ENCODE peak calls at places on chromosomes 16 and 17, in seven cellular contexts. V is fibroblast of villous mesenchyme, W is lower leg skin, P is hepatocyte, T is mesendoderm, U is EL, D is Daoy. N is an unnamed sample.

GRCh38 chr17:31566247-31566991 is 174.9 kb downstream of the RAB11FIP4 start:
- DNase-seq in V (no peak), W (no peak), P (no peak), T (no peak), U (no peak), D (no peak), N (no peak)

GRCh38 chr17:39018267-39019134 is 51.3 kb upstream of the FBXO47 start:
- DNase-seq in V (peak), W (peak), P (no peak), T (peak), U (no peak), D (no peak), N (no peak)

GRCh38 chr16:84543931-84544776 is 39.7 kb upstream of the MEAK7 start:
- DNase-seq in V (no peak), W (no peak), P (no peak), T (no peak), U (peak), D (no peak), N (no peak)

GRCh38 chr17:49637050-49637449 is 40.8 kb downstream of the SPOP start:
- DNase-seq in V (no peak), W (no peak), P (no peak), T (no peak), U (peak), D (peak), N (no peak)

GRCh38 chr16:9644258-9644657 is 538.0 kb downstream of the GRIN2A start:
- DNase-seq in V (no peak), W (no peak), P (no peak), T (no peak), U (no peak), D (no peak), N (no peak)

GRCh38 chr17:61504697-61505096 is 52.5 kb downstream of the TBX4 start:
- DNase-seq in V (peak), W (no peak), P (no peak), T (no peak), U (peak), D (peak), N (no peak)

GRCh38 chr17:74840989-74841666 is 18.6 kb downstream of the GRIN2C start:
- DNase-seq in V (peak), W (peak), P (no peak), T (peak), U (peak), D (peak), N (peak)

GRCh38 chr16:89658221-89658879 is 714 bp downstream of the SPATA33 start:
- DNase-seq in V (peak), W (no peak), P (peak), T (peak), U (peak), D (peak), N (no peak)

GRCh38 chr17:43018008-43018853 is 4.0 kb downstream of the VAT1 start:
- DNase-seq in V (no peak), W (no peak), P (peak), T (peak), U (no peak), D (no peak), N (peak)

GRCh38 chr17:57090560-57091185 is 5.6 kb downstream of the AKAP1 start:
- DNase-seq in V (peak), W (no peak), P (no peak), T (no peak), U (peak), D (no peak), N (no peak)

GRCh38 chr16:4957420-4957719 is 760 bp upstream of the SEC14L5 start:
- DNase-seq in V (no peak), W (no peak), P (no peak), T (no peak), U (no peak), D (no peak), N (no peak)

GRCh38 chr16:69589434-69590269 is 23.9 kb downstream of the NFAT5 start:
- DNase-seq in V (no peak), W (no peak), P (no peak), T (no peak), U (no peak), D (no peak), N (no peak)

GRCh38 chr16:10612649-10613179 is 32.3 kb upstream of the EMP2 start:
- DNase-seq in V (no peak), W (no peak), P (no peak), T (no peak), U (no peak), D (no peak), N (no peak)

GRCh38 chr17:44260296-44260695 is 7.6 kb downstream of the SLC4A1 start:
- DNase-seq in V (no peak), W (no peak), P (no peak), T (no peak), U (no peak), D (no peak), N (no peak)

GRCh38 chr16:89742948-89743347 is 21.6 kb downstream of the ZNF276 start:
- DNase-seq in V (no peak), W (no peak), P (no peak), T (no peak), U (no peak), D (no peak), N (no peak)

GRCh38 chr17:73795730-73796129 is 151.5 kb upstream of the SDK2 start:
- DNase-seq in V (no peak), W (peak), P (peak), T (no peak), U (no peak), D (no peak), N (no peak)

GRCh38 chr17:56289321-56289720 is 136.0 kb downstream of the ANKFN1 start:
- DNase-seq in V (no peak), W (no peak), P (no peak), T (no peak), U (no peak), D (no peak), N (no peak)

GRCh38 chr17:83152745-83153611 is 73.6 kb downstream of the METRNL start:
- DNase-seq in V (no peak), W (peak), P (peak), T (no peak), U (no peak), D (no peak), N (peak)

GRCh38 chr17:55609737-55610201 is 98.5 kb upstream of the SMIM36 start:
- DNase-seq in V (peak), W (no peak), P (no peak), T (no peak), U (peak), D (no peak), N (no peak)

GRCh38 chr16:72876221-72876620 is 171.7 kb downstream of the ZFHX3 start:
- DNase-seq in V (peak), W (peak), P (no peak), T (no peak), U (peak), D (peak), N (no peak)

GRCh38 chr16:86834451-86835035 is 256.2 kb downstream of the FOXL1 start:
- DNase-seq in V (peak), W (no peak), P (peak), T (peak), U (peak), D (peak), N (peak)

GRCh38 chr16:13453325-13453724 is 466.6 kb upstream of the ERCC4 start:
- DNase-seq in V (no peak), W (no peak), P (peak), T (no peak), U (no peak), D (no peak), N (no peak)

GRCh38 chr17:43619696-43620095 is 42.0 kb downstream of the MEOX1 start:
- DNase-seq in V (no peak), W (no peak), P (no peak), T (no peak), U (no peak), D (no peak), N (no peak)

GRCh38 chr16:648071-648785 is 937 bp upstream of the WDR90 start:
- DNase-seq in V (no peak), W (no peak), P (peak), T (no peak), U (no peak), D (no peak), N (no peak)

GRCh38 chr17:61309857-61310256 is 89.8 kb upstream of the TBX2 start:
- DNase-seq in V (peak), W (no peak), P (no peak), T (no peak), U (peak), D (peak), N (no peak)

GRCh38 chr16:67551091-67551490 is 11.2 kb upstream of the CTCF start:
- DNase-seq in V (no peak), W (no peak), P (no peak), T (no peak), U (no peak), D (no peak), N (no peak)

GRCh38 chr17:40177275-40177874 is at the start of gene RAPGEFL1:
- DNase-seq in V (peak), W (peak), P (peak), T (peak), U (peak), D (peak), N (peak)